ENCODE peak calls at places on chromosome 7, in seven cellular contexts. E is CD4-positive, alpha-beta T cell; Q is HCT116; F is PC-9; P is coronary artery; N is osteoblast; O is mesenchymal stem cell. M is an unnamed sample.

GRCh38 chr7:87164433-87164832 is 12.2 kb downstream of the DMTF1 start:
- DNase-seq in P (no peak), N (no peak), E (no peak), Q (no peak), O (no peak), F (no peak), M (no peak)

GRCh38 chr7:2066251-2066919 is 166.4 kb downstream of the MAD1L1 start:
- DNase-seq in N (no peak), F (no peak), O (no peak), P (no peak), Q (no peak), E (peak), M (no peak)

GRCh38 chr7:94206295-94206694 is 188.4 kb upstream of the COL1A2 start:
- DNase-seq in P (no peak), N (no peak), F (no peak), Q (no peak), O (no peak), E (no peak), M (no peak)

GRCh38 chr7:42493436-42494198 is 256.6 kb upstream of the GLI3 start:
- DNase-seq in P (peak), Q (no peak), N (peak), E (no peak), F (no peak), O (peak), M (no peak)

GRCh38 chr7:123797673-123798526 is 47.1 kb upstream of the HYAL4 start:
- DNase-seq in Q (peak), E (no peak), N (peak), F (peak), P (no peak), O (peak), M (peak)

GRCh38 chr7:142866361-142867096 is 11.7 kb downstream of the EPHB6 start:
- DNase-seq in O (no peak), F (peak), E (no peak), P (no peak), Q (no peak), N (peak), M (no peak)

GRCh38 chr7:96188623-96188991 is 133.3 kb downstream of the SLC25A13 start:
- DNase-seq in Q (no peak), F (no peak), P (no peak), N (peak), O (no peak), E (no peak), M (no peak)

GRCh38 chr7:2996141-2996540 is 47.5 kb downstream of the CARD11 start:
- DNase-seq in O (no peak), P (no peak), Q (no peak), N (no peak), F (no peak), E (no peak), M (no peak)

GRCh38 chr7:101121996-101122932 is 4.6 kb upstream of the SERPINE1 start:
- DNase-seq in P (peak), Q (peak), O (peak), E (no peak), N (peak), F (peak), M (no peak)

GRCh38 chr7:142088022-142088714 is 23.4 kb upstream of the MGAM2 start:
- DNase-seq in P (no peak), F (no peak), E (no peak), N (no peak), Q (no peak), O (no peak), M (no peak)

GRCh38 chr7:128840326-128841170 is 10.3 kb downstream of the FLNC start:
- DNase-seq in Q (no peak), F (no peak), N (peak), O (no peak), P (no peak), E (no peak), M (no peak)

GRCh38 chr7:54581511-54581910 is 39.3 kb downstream of the VSTM2A start:
- DNase-seq in E (no peak), Q (no peak), N (no peak), F (no peak), O (no peak), P (no peak), M (no peak)

GRCh38 chr7:130831817-130832481 is 97.9 kb upstream of the KLF14 start:
- DNase-seq in O (peak), F (no peak), P (no peak), N (peak), E (no peak), Q (peak), M (no peak)

GRCh38 chr7:73900286-73900685 is 39.3 kb downstream of the TMEM270 start:
- DNase-seq in Q (no peak), F (no peak), E (no peak), O (no peak), P (peak), N (peak), M (no peak)

GRCh38 chr7:141354251-141354650 is 197.0 kb upstream of the AGK start:
- DNase-seq in F (no peak), Q (no peak), P (no peak), O (no peak), E (no peak), N (peak), M (no peak)

GRCh38 chr7:110595694-110596093 is 495.2 kb upstream of the LRRN3 start:
- DNase-seq in Q (no peak), F (no peak), E (no peak), P (no peak), N (peak), O (no peak), M (no peak)

GRCh38 chr7:55131421-55131929 is 112.7 kb downstream of the EGFR start:
- DNase-seq in O (peak), N (no peak), E (no peak), F (no peak), P (no peak), Q (no peak), M (no peak)

GRCh38 chr7:112093409-112093808 is 112.8 kb downstream of the DOCK4 start:
- DNase-seq in E (no peak), Q (no peak), N (no peak), F (no peak), P (no peak), O (no peak), M (no peak)

GRCh38 chr7:90383879-90384278 is 19.4 kb upstream of the CLDN12 start:
- DNase-seq in P (no peak), Q (no peak), O (peak), F (no peak), E (no peak), N (peak), M (no peak)

GRCh38 chr7:32179567-32179966 is 109.4 kb upstream of the PDE1C start:
- DNase-seq in E (no peak), P (no peak), Q (no peak), O (peak), F (no peak), N (no peak), M (no peak)

GRCh38 chr7:154919324-154920222 is 83.4 kb downstream of the PAXIP1 start:
- DNase-seq in O (no peak), E (no peak), N (no peak), P (no peak), F (no peak), Q (no peak), M (no peak)

GRCh38 chr7:158097106-158097505 is 490.5 kb downstream of the PTPRN2 start:
- DNase-seq in F (no peak), N (no peak), Q (no peak), E (no peak), O (no peak), P (no peak), M (no peak)

GRCh38 chr7:137933270-137934017 is 68.4 kb downstream of the CREB3L2 start:
- DNase-seq in Q (no peak), E (no peak), P (no peak), F (no peak), N (no peak), O (peak), M (no peak)

GRCh38 chr7:122803323-122803722 is 82.9 kb downstream of the CADPS2 start:
- DNase-seq in P (no peak), E (no peak), Q (peak), N (no peak), F (peak), O (no peak), M (no peak)

GRCh38 chr7:98641646-98642489 is 24.8 kb downstream of the NPTX2 start:
- DNase-seq in N (no peak), E (no peak), P (no peak), Q (no peak), F (no peak), O (no peak), M (no peak)
- H3K27ac ChIP-seq in N (no peak), E (no peak), P (no peak), Q (no peak), F (no peak), O (no peak), M (no peak)

DNA sequence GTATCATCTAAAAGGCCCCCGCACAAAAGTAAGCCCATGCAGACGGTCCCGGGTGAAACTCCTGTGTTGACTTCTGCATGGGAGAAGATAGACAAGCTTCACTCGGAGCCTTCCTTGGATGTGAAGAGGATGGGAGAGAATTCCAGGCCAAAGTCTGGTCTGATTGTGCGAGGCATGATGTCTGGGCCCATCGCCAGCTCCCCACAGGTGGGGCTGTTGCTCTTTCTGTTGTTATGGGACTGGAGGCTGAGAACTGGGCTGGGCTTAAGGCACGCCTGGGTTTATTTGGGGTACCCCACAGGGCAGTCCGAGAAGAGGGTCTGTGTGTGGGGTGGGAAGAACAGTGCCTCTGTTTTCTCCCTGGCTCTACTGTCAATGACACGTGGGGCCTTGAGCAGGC is 14.6 kb downstream of the MINDY4 start:
- DNase-seq in O (no peak), N (no peak), F (no peak), P (no peak), Q (no peak), E (no peak), M (no peak)
- H3K27ac ChIP-seq in O (no peak), N (no peak), F (no peak), P (no peak), Q (no peak), E (no peak), M (no peak)

DNA sequence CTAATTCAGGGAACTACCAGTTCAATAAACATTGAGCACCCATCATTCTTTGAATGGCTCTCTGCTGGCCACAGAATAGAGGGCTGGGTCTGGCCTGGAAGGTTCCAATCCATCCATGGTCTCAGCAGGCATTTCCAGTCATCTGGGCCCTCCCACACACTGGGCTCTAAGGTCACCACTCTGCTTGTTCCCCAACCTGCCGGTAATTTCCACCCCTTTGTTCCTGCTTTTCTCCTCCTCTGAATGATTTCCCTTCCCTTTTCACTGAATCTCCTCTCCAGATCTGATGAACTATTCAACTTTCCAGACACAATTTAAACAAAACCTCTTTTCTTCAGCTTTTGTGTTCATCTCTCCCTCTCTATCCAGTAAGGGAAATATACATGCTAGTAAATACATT is 2.6 kb downstream of the BZW2 start:
- DNase-seq in P (no peak), O (no peak), Q (no peak), E (no peak), F (no peak), N (peak), M (no peak)
- H3K27ac ChIP-seq in P (no peak), O (no peak), Q (no peak), E (no peak), F (no peak), N (peak), M (peak)

GRCh38 chr7:151251328-151251925 is 2.9 kb upstream of the SMARCD3 start:
- DNase-seq in O (peak), E (no peak), N (peak), Q (no peak), P (no peak), F (peak), M (no peak)
- H3K27ac ChIP-seq in O (peak), E (no peak), N (peak), Q (peak), P (peak), F (no peak), M (no peak)

GRCh38 chr7:134910968-134911367 is 75.3 kb upstream of the AGBL3 start:
- DNase-seq in N (no peak), P (no peak), E (no peak), O (no peak), Q (no peak), F (no peak), M (no peak)

GRCh38 chr7:134910214-134910890 is 76.0 kb upstream of the AGBL3 start:
- DNase-seq in P (no peak), F (no peak), N (no peak), O (no peak), E (no peak), Q (no peak), M (no peak)

GRCh38 chr7:134907000-134907399 is 79.3 kb upstream of the AGBL3 start:
- DNase-seq in N (no peak), E (no peak), O (no peak), Q (no peak), P (no peak), F (no peak), M (no peak)

GRCh38 chr7:134907639-134908038 is 78.7 kb upstream of the AGBL3 start:
- DNase-seq in E (no peak), N (no peak), P (no peak), F (no peak), Q (no peak), O (no peak), M (no peak)

GRCh38 chr7:134908289-134908688 is 78.0 kb upstream of the AGBL3 start:
- DNase-seq in O (peak), F (no peak), P (no peak), Q (no peak), E (no peak), N (no peak), M (no peak)
- H3K27ac ChIP-seq in O (no peak), F (no peak), P (peak), Q (no peak), E (no peak), N (peak), M (peak)

DNA sequence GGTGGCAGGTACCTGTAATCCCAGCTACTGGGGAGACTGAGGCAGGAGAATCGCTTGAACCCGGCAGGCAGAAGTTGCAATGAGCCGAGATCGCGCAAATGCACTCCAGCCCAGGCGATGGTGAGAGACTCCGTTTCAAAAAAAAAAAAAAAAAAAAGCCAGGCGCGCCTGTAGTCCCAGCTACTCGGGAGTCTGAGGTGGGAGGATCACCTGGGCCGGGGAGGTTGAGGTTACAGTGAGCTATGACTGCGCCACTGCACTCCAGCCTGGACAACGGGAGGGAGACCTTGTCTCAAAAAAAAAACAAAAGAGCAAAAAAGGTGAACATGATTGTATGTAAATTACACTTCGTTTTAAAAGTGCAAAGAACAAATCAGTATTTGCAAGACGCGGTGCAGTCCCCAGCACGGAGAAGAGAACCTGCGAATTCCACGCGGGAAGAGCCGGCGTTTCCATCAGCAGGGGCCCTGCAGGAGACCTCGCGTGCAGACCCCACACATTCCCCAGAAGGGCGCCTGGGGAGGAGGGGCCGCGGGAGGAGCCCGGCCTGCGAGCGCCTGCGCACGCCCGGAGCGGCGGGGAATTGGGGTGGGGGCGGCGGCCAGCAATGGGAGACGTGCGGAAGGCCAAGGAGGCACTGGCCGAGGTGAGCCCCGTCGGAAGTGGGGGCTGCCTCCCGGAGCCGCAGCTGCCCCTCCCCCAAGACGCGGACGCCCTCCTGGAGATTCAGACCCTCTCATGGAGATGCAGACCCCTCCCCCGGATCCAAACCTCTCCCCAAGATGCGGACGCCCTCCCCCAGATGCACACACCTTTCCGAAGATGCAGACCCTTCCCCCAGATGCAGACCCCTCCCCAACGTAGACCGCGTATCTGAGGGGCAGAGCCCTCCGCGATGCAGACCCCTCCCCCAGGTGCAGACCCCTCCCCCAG is 16.7 kb upstream of the SUN1 start:
- DNase-seq in F (peak), N (peak), P (no peak), O (peak), E (no peak), Q (no peak), M (no peak)
- H3K27ac ChIP-seq in F (peak), N (peak), P (peak), O (peak), E (no peak), Q (peak), M (no peak)

GRCh38 chr7:120994512-120995363 is 6.2 kb downstream of the CPED1 start:
- DNase-seq in O (no peak), F (no peak), E (no peak), P (no peak), Q (no peak), N (no peak), M (no peak)

GRCh38 chr7:120992272-120993010 is 3.9 kb downstream of the CPED1 start:
- DNase-seq in P (no peak), F (no peak), E (no peak), O (no peak), Q (no peak), N (no peak), M (no peak)

GRCh38 chr7:120993011-120993574 is 4.6 kb downstream of the CPED1 start:
- DNase-seq in N (no peak), O (no peak), E (no peak), Q (no peak), F (no peak), P (no peak), M (no peak)

GRCh38 chr7:120995659-120996058 is 7.1 kb downstream of the CPED1 start:
- DNase-seq in F (no peak), O (no peak), P (no peak), Q (no peak), N (no peak), E (no peak), M (no peak)

DNA sequence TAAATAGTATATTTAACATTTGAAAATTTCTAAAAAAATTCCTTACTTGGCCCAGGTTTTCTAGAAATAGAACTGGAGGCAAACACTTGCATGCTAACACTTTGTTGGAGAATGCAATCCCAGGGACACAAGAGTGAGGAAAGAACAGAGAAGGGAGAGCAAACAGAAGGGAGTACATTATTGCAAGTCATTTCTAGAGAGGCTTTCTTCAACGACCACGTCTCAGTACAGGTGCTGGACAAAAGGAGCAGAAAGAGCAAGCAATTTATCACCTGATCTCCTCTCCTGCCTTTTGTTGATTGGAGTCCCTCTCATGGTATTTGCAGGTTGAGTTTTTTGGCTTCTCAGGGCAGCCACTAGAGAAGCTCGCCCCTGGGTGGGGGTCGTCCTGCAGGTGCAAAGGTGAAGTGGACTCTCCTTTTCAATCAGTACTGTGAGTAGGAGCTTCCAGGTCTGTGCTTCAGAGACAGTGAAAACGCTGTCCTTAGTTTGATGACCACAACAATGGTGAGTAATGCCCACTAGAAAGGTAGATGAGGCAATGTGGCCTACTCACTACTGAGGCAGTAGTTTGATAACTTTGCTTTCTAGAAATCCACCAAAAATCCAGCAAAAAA is 5.2 kb downstream of the CPED1 start:
- DNase-seq in F (no peak), O (no peak), N (no peak), Q (no peak), E (no peak), P (no peak), M (no peak)
- H3K27ac ChIP-seq in F (no peak), O (no peak), N (no peak), Q (no peak), E (no peak), P (peak), M (no peak)

GRCh38 chr7:47332213-47332612 is 249.7 kb downstream of the TNS3 start:
- DNase-seq in O (no peak), Q (no peak), N (no peak), P (peak), E (no peak), F (no peak), M (no peak)
- H3K27ac ChIP-seq in O (no peak), Q (no peak), N (no peak), P (no peak), E (no peak), F (no peak), M (no peak)

M was measured in epithelial cell of prostate.